ENCODE peak calls at places on chromosomes 12 and 14, in seven cellular contexts. N, K, J, X, F, Y and D are unnamed samples.

GRCh38 chr12:92360543-92360942 is 214.9 kb upstream of the BTG1 start:
- DNase-seq in Y (peak), J (no peak), K (no peak), F (peak), N (no peak), X (no peak), D (no peak)

GRCh38 chr14:104115131-104115600 is 23.2 kb upstream of the KIF26A start:
- DNase-seq in J (no peak), K (no peak), N (no peak), X (no peak), F (no peak), Y (no peak), D (no peak)

GRCh38 chr14:104224516-104225281 is 86.3 kb downstream of the KIF26A start:
- DNase-seq in K (peak), J (no peak), Y (peak), F (no peak), N (no peak), X (peak), D (no peak)

GRCh38 chr12:123571343-123571813 is 13.0 kb upstream of the TMED2 start:
- DNase-seq in Y (peak), X (peak), J (no peak), F (no peak), K (no peak), N (peak), D (peak)

GRCh38 chr12:68364893-68365725 is 32.9 kb upstream of the MDM1 start:
- DNase-seq in X (peak), J (peak), K (peak), F (peak), N (peak), Y (peak), D (peak)

GRCh38 chr12:56541610-56542009 is 20.0 kb downstream of the RBMS2 start:
- DNase-seq in X (no peak), F (no peak), J (no peak), K (no peak), Y (no peak), N (no peak), D (no peak)

GRCh38 chr14:48333221-48333910 is 658.0 kb upstream of the MDGA2 start:
- DNase-seq in K (no peak), N (no peak), Y (no peak), F (no peak), J (no peak), X (no peak), D (no peak)

GRCh38 chr12:62319058-62319457 is 58.9 kb downstream of the USP15 start:
- DNase-seq in J (no peak), N (no peak), F (no peak), K (no peak), Y (no peak), X (no peak), D (no peak)

GRCh38 chr12:93601591-93601990 is 29.1 kb downstream of the SOCS2 start:
- DNase-seq in X (no peak), J (no peak), N (no peak), F (no peak), K (no peak), Y (no peak), D (no peak)

GRCh38 chr14:101195309-101195724 is 291.8 kb upstream of the RTL1 start:
- DNase-seq in F (no peak), K (no peak), Y (no peak), N (no peak), X (no peak), J (no peak), D (no peak)

GRCh38 chr12:20259786-20260185 is 108.6 kb upstream of the PDE3A start:
- DNase-seq in K (no peak), N (peak), J (no peak), X (no peak), F (no peak), Y (no peak), D (no peak)

GRCh38 chr14:45140661-45141187 is 5.0 kb downstream of the FANCM start:
- DNase-seq in N (no peak), X (no peak), J (no peak), F (no peak), Y (no peak), K (no peak), D (no peak)

GRCh38 chr14:71371711-71372396 is 464.6 kb downstream of the PCNX1 start:
- DNase-seq in F (no peak), Y (peak), N (peak), K (no peak), X (no peak), J (peak), D (peak)

GRCh38 chr12:126663304-126664094 is 1598.3 kb downstream of the AACS start:
- DNase-seq in K (no peak), Y (peak), N (peak), F (no peak), J (peak), X (peak), D (no peak)

GRCh38 chr14:64410084-64410774 is 22.1 kb downstream of the MTHFD1 start:
- DNase-seq in F (no peak), K (no peak), X (peak), Y (peak), J (peak), N (peak), D (no peak)

GRCh38 chr14:69818760-69819191 is 21.7 kb upstream of the SLC10A1 start:
- DNase-seq in K (peak), Y (peak), J (peak), X (peak), F (peak), N (peak), D (peak)

GRCh38 chr12:17352164-17352563 is 737.8 kb downstream of the RERGL start:
- DNase-seq in X (no peak), N (no peak), J (no peak), K (no peak), F (no peak), Y (no peak), D (no peak)

GRCh38 chr14:77045570-77045890 is 17.0 kb upstream of the IRF2BPL start:
- DNase-seq in K (no peak), J (peak), X (no peak), F (no peak), N (no peak), Y (no peak), D (no peak)